ENCODE peak calls at places on chromosomes 5 and 9, in four cellular contexts. One of them, this sample, is unnamed.
A peak's percentile ranks its signal among the peaks of the same experiment; 100 is the strongest.

GRCh38 chr5:126445502-126446174 is 22.4 kb downstream of the GRAMD2B start:
- DNase-seq in HuH-7: no peak
- DNase-seq in frontal cortex: no peak
- DNase-seq in skeletal muscle cell: no peak
- DNase-seq in this sample: no peak

GRCh38 chr9:110109331-110110110 is 98.4 kb downstream of the C9orf152 start:
- DNase-seq in HuH-7: no peak
- DNase-seq in frontal cortex: no peak
- DNase-seq in skeletal muscle cell: no peak
- DNase-seq in this sample: no peak

GRCh38 chr5:150658699-150659265 is 2.3 kb upstream of the MYOZ3 start:
- DNase-seq in HuH-7: no peak
- DNase-seq in frontal cortex: no peak
- DNase-seq in skeletal muscle cell: no peak
- DNase-seq in this sample: no peak

GRCh38 chr5:165258188-165258855 is 1752.9 kb downstream of the MAT2B start:
- DNase-seq in HuH-7: no peak
- DNase-seq in frontal cortex: no peak
- DNase-seq in skeletal muscle cell: no peak
- DNase-seq in this sample: no peak

GRCh38 chr9:36901528-36901927 is 132.5 kb downstream of the PAX5 start:
- DNase-seq in HuH-7: no peak
- DNase-seq in frontal cortex: no peak
- DNase-seq in skeletal muscle cell: no peak
- DNase-seq in this sample: no peak

GRCh38 chr5:180313677-180314076 is 21.8 kb upstream of the MAPK9 start:
- DNase-seq in HuH-7: peak; percentile 90
- DNase-seq in frontal cortex: peak; percentile 79
- DNase-seq in skeletal muscle cell: no peak
- DNase-seq in this sample: no peak

GRCh38 chr9:23545728-23546127 is 280.3 kb downstream of the ELAVL2 start:
- DNase-seq in HuH-7: no peak
- DNase-seq in frontal cortex: no peak
- DNase-seq in skeletal muscle cell: no peak
- DNase-seq in this sample: no peak

GRCh38 chr5:72152506-72152905 is 45.2 kb downstream of the MAP1B start:
- DNase-seq in HuH-7: no peak
- DNase-seq in frontal cortex: no peak
- DNase-seq in skeletal muscle cell: no peak
- DNase-seq in this sample: peak; percentile 66

GRCh38 chr9:134544388-134545212 is 97.0 kb upstream of the COL5A1 start:
- DNase-seq in HuH-7: no peak
- DNase-seq in frontal cortex: peak; percentile 43
- DNase-seq in skeletal muscle cell: no peak
- DNase-seq in this sample: peak; percentile 78

GRCh38 chr5:142839711-142840441 is 69.7 kb downstream of the ARHGAP26 start:
- DNase-seq in HuH-7: no peak
- DNase-seq in frontal cortex: no peak
- DNase-seq in skeletal muscle cell: peak; percentile 69
- DNase-seq in this sample: no peak

GRCh38 chr9:33354651-33355211 is 47.6 kb downstream of the AQP7 start:
- DNase-seq in HuH-7: no peak
- DNase-seq in frontal cortex: no peak
- DNase-seq in skeletal muscle cell: no peak
- DNase-seq in this sample: peak; percentile 37

GRCh38 chr9:96769989-96770388 is 7.9 kb downstream of the ZNF510 start:
- DNase-seq in HuH-7: no peak
- DNase-seq in frontal cortex: no peak
- DNase-seq in skeletal muscle cell: no peak
- DNase-seq in this sample: no peak

GRCh38 chr9:14692536-14692917 is 705 bp downstream of the ZDHHC21 start:
- DNase-seq in HuH-7: peak; percentile 5
- DNase-seq in frontal cortex: no peak
- DNase-seq in skeletal muscle cell: no peak
- DNase-seq in this sample: no peak

GRCh38 chr9:79026311-79026710 is 545.5 kb upstream of the TLE4 start:
- DNase-seq in HuH-7: no peak
- DNase-seq in frontal cortex: no peak
- DNase-seq in skeletal muscle cell: no peak
- DNase-seq in this sample: peak; percentile 6

GRCh38 chr5:145903113-145903512 is 30.3 kb upstream of the GRXCR2 start:
- DNase-seq in HuH-7: no peak
- DNase-seq in frontal cortex: no peak
- DNase-seq in skeletal muscle cell: no peak
- DNase-seq in this sample: no peak

GRCh38 chr5:25393957-25394356 is 749.2 kb upstream of the CDH10 start:
- DNase-seq in HuH-7: no peak
- DNase-seq in frontal cortex: no peak
- DNase-seq in skeletal muscle cell: no peak
- DNase-seq in this sample: no peak

GRCh38 chr9:88740844-88741243 is 205.9 kb downstream of the NXNL2 start:
- DNase-seq in HuH-7: no peak
- DNase-seq in frontal cortex: no peak
- DNase-seq in skeletal muscle cell: no peak
- DNase-seq in this sample: no peak

This sample was measured in astrocyte of the spinal cord.